ENCODE peak calls at places on chromosomes 6 and 20, in eight cellular contexts. One of them, this sample, is unnamed.

GRCh38 chr6:15244605-15245360 is 1.1 kb upstream of the JARID2 start:
- DNase-seq in KBM-7: peak; percentile 69
- DNase-seq in SK-N-SH: no peak
- DNase-seq in H4: peak; percentile 35
- DNase-seq in choroid plexus epithelial cell: peak; percentile 61
- DNase-seq in Panc1: no peak
- DNase-seq in nephron progenitor cell: peak; percentile 76
- DNase-seq in suprapubic skin: peak; percentile 92
- DNase-seq in this sample: peak; percentile 41

GRCh38 chr6:38248500-38249234 is 391.1 kb downstream of the BTBD9 start:
- DNase-seq in KBM-7: no peak
- DNase-seq in SK-N-SH: no peak
- DNase-seq in H4: no peak
- DNase-seq in choroid plexus epithelial cell: no peak
- DNase-seq in Panc1: no peak
- DNase-seq in nephron progenitor cell: no peak
- DNase-seq in suprapubic skin: no peak
- DNase-seq in this sample: no peak

GRCh38 chr6:154653853-154654252 is 79.4 kb upstream of the SCAF8 start:
- DNase-seq in KBM-7: no peak
- DNase-seq in SK-N-SH: no peak
- DNase-seq in H4: peak; percentile 22
- DNase-seq in choroid plexus epithelial cell: peak; percentile 92
- DNase-seq in Panc1: no peak
- DNase-seq in nephron progenitor cell: no peak
- DNase-seq in suprapubic skin: no peak
- DNase-seq in this sample: no peak

GRCh38 chr20:62642666-62643520 is 590 bp downstream of the SLCO4A1 start:
- DNase-seq in KBM-7: peak; percentile 52
- DNase-seq in SK-N-SH: peak; percentile 64
- DNase-seq in H4: no peak
- DNase-seq in choroid plexus epithelial cell: peak; percentile 23
- DNase-seq in Panc1: no peak
- DNase-seq in nephron progenitor cell: peak; percentile 49
- DNase-seq in suprapubic skin: no peak
- DNase-seq in this sample: no peak

GRCh38 chr6:43613721-43614395 is 15.2 kb downstream of the GTPBP2 start:
- DNase-seq in KBM-7: no peak
- DNase-seq in SK-N-SH: no peak
- DNase-seq in H4: no peak
- DNase-seq in choroid plexus epithelial cell: no peak
- DNase-seq in Panc1: no peak
- DNase-seq in nephron progenitor cell: no peak
- DNase-seq in suprapubic skin: no peak
- DNase-seq in this sample: no peak

GRCh38 chr6:139871165-139871710 is 496.8 kb upstream of the CITED2 start:
- DNase-seq in KBM-7: no peak
- DNase-seq in SK-N-SH: no peak
- DNase-seq in H4: no peak
- DNase-seq in choroid plexus epithelial cell: no peak
- DNase-seq in Panc1: no peak
- DNase-seq in nephron progenitor cell: no peak
- DNase-seq in suprapubic skin: no peak
- DNase-seq in this sample: no peak

GRCh38 chr6:137155830-137156229 is 17.6 kb downstream of the IL22RA2 start:
- DNase-seq in KBM-7: peak; percentile 80
- DNase-seq in SK-N-SH: no peak
- DNase-seq in H4: peak; percentile 65
- DNase-seq in choroid plexus epithelial cell: peak; percentile 88
- DNase-seq in Panc1: no peak
- DNase-seq in nephron progenitor cell: no peak
- DNase-seq in suprapubic skin: no peak
- DNase-seq in this sample: peak; percentile 80

GRCh38 chr6:34517461-34517868 is 38.7 kb downstream of the SPDEF start:
- DNase-seq in KBM-7: no peak
- DNase-seq in SK-N-SH: peak; percentile 36
- DNase-seq in H4: no peak
- DNase-seq in choroid plexus epithelial cell: no peak
- DNase-seq in Panc1: no peak
- DNase-seq in nephron progenitor cell: no peak
- DNase-seq in suprapubic skin: peak; percentile 40
- DNase-seq in this sample: no peak

GRCh38 chr6:7106752-7107577 is 796 bp upstream of the RREB1 start:
- DNase-seq in KBM-7: peak; percentile 70
- DNase-seq in SK-N-SH: no peak
- DNase-seq in H4: no peak
- DNase-seq in choroid plexus epithelial cell: peak; percentile 14
- DNase-seq in Panc1: no peak
- DNase-seq in nephron progenitor cell: peak; percentile 48
- DNase-seq in suprapubic skin: peak; percentile 79
- DNase-seq in this sample: peak; percentile 23

GRCh38 chr6:160137989-160138835 is 16.6 kb downstream of the SLC22A1 start:
- DNase-seq in KBM-7: peak; percentile 65
- DNase-seq in SK-N-SH: peak; percentile 54
- DNase-seq in H4: peak; percentile 25
- DNase-seq in choroid plexus epithelial cell: peak; percentile 83
- DNase-seq in Panc1: peak; percentile 39
- DNase-seq in nephron progenitor cell: peak; percentile 64
- DNase-seq in suprapubic skin: no peak
- DNase-seq in this sample: peak; percentile 7